ENCODE peak calls at places on chromosomes 5 and 9, in six cellular contexts. Y, D, Z, V, O and Q are unnamed samples. For H3K27me3, the result is how much of the 10 kb centered on the place peaks cover.

GRCh38 chr5:143128412-143129071 is 274.9 kb downstream of the NR3C1 start:
- DNase-seq in Y (no peak), D (no peak), Z (peak), V (no peak), O (no peak), Q (no peak)

GRCh38 chr9:106334081-106334480 is 528.9 kb upstream of the ZNF462 start:
- DNase-seq in Y (no peak), D (no peak), Z (no peak), V (no peak), O (no peak), Q (no peak)

GRCh38 chr5:369151-369939 is 47.8 kb downstream of the AHRR start:
- DNase-seq in Y (no peak), D (peak), Z (peak), V (no peak), O (peak), Q (no peak)

GRCh38 chr9:120927125-120928014 is 774 bp upstream of the TRAF1 start:
- DNase-seq in Y (no peak), D (peak), Z (no peak), V (no peak), O (no peak), Q (no peak)

GRCh38 chr9:129182625-129183494 is 4.8 kb upstream of the IER5L start:
- DNase-seq in Y (no peak), D (no peak), Z (no peak), V (no peak), O (no peak), Q (no peak)

GRCh38 chr5:181098642-181099452 is 32.1 kb downstream of the OR2V1 start:
- DNase-seq in Y (no peak), D (no peak), Z (no peak), V (no peak), O (no peak), Q (no peak)

GRCh38 chr9:117622347-117622746 is 81.9 kb upstream of the TLR4 start:
- DNase-seq in Y (no peak), D (no peak), Z (no peak), V (no peak), O (no peak), Q (no peak)

GRCh38 chr9:11874414-11874813 is 818.8 kb upstream of the TYRP1 start:
- DNase-seq in Y (no peak), D (no peak), Z (no peak), V (no peak), O (no peak), Q (no peak)

GRCh38 chr5:19044931-19045695 is 942.9 kb downstream of the CDH18 start:
- DNase-seq in Y (no peak), D (no peak), Z (no peak), V (no peak), O (no peak), Q (no peak)

GRCh38 chr5:5104550-5104949 is 35.6 kb upstream of the ADAMTS16 start:
- DNase-seq in Y (no peak), D (no peak), Z (no peak), V (no peak), O (no peak), Q (no peak)

DNA sequence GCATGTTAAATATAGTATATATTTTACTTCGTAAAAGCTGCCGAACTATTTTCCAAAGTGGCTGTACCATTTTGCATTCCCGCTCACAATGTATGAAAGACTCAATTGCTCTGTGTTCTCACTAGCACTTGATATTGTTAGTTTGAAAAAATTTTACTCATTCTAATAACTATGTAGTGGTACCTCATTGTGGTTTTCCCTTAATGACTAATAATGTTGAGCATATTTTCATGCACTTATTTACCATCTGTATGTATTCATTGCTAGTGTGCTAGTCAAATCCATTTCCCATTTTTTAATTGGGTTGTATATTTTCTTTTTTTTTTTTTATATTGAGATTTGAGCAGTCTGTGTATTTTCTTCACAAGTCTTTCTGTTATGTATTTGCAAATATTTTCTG is 58.4 kb downstream of the RANBP17 start:
- DNase-seq in Y (no peak), D (no peak), Z (no peak), V (no peak), O (peak), Q (no peak)
- H3K27me3 ChIP-seq in Y (under half), D (under half), Z (under half), V (under half), O (under half), Q (under half)

GRCh38 chr9:69760278-69760610 is 433 bp upstream of the PTAR1 start:
- DNase-seq in Y (no peak), D (no peak), Z (no peak), V (no peak), O (no peak), Q (no peak)
- TF ChIP-seq POLR2A in Y (no peak), D (no peak), Z (no peak), V (no peak), O (no peak), Q (no peak)

DNA sequence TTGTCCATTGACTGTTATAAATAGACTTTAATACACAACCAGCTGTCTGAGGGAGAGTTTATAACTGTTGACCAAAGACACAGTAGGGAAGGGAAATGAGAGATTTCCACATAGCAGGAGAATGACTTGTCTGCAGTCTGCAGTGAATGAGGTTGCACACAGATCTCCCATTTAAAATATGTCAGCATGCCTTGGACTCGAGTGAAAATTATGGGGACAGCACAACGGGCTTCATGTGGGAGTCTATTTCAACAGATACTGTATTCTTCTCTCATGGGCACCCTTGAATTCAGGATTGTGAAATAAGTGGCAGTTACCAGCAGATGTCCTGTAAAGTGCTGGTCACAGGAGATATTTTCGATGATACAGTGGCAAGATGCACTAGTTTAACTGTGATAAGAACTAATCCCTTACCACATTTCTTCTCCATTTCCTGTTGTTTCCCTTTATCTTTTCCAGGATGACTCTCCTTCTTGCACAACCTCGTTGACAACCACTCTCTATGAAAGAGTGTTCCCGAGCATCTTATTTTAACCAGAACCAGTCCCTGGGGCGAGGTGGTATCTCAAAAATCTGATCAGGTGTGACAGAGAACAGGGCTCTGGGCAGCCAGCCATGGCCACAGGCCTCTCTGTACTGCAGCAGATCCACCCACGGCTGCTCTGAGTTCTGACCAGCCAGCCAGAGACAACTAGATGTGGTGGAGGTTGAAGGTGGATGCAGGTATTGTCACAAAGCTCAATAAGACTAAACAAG is 51.5 kb upstream of the MAP3K1 start:
- DNase-seq in Y (no peak), D (no peak), Z (peak), V (peak), O (peak), Q (no peak)
- H3K27me3 ChIP-seq in Y (under half), D (under half), Z (under half), V (under half), O (under half), Q (under half)

DNA sequence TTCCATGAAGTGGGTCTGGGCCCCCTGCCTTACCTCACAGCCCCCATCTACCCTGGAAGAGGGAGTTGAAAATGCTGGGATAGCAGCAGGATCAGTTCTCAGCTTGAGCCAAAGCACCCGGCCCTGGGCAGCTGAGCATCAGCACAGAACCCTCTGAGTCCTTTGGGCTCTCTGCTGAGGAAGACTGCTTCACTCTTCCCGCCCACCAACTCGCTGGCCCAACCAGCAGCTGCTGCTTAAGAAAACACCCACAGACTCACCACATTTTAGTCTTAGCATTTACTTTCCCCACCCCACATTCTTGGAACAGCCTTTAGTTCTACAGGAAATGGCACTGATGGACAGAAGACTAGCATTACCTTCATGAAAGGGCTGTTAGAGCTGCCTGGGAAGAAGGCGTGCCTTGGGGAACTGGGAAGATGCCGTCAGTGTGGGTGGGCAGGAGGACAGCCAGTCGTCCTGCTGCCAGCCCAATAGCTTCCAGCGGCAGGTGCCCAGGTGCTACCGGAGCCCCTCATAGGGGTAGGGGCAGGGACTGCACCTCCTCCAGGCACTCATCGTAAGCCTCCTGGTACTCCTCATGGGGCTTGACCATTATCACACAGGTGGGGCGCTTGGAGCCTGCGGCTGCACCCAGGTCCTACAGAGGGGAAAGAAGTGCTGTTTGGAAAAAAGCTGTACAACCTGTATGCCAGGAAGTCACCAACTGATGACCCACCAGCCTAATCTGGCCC is 4.3 kb downstream of the NHP2 start:
- DNase-seq in Y (no peak), D (no peak), Z (no peak), V (no peak), O (peak), Q (no peak)
- TF ChIP-seq POLR2A in Y (no peak), D (no peak), Z (no peak), V (no peak), O (no peak), Q (no peak)

GRCh38 chr9:34600908-34601307 is 11.0 kb downstream of the RPP25L start:
- DNase-seq in Y (no peak), D (no peak), Z (peak), V (no peak), O (no peak), Q (no peak)
- H3K27me3 ChIP-seq in Y (under half), D (under half), Z (under half), V (under half), O (half or more), Q (under half)

GRCh38 chr5:173762930-173763329 is 125.2 kb upstream of the CPEB4 start:
- DNase-seq in Y (no peak), D (no peak), Z (no peak), V (no peak), O (no peak), Q (no peak)

GRCh38 chr5:173765030-173765644 is 123.0 kb upstream of the CPEB4 start:
- DNase-seq in Y (no peak), D (no peak), Z (no peak), V (no peak), O (no peak), Q (no peak)

GRCh38 chr5:173763410-173763809 is 124.7 kb upstream of the CPEB4 start:
- DNase-seq in Y (no peak), D (no peak), Z (no peak), V (no peak), O (no peak), Q (no peak)

GRCh38 chr5:173765661-173766060 is 122.5 kb upstream of the CPEB4 start:
- DNase-seq in Y (no peak), D (no peak), Z (no peak), V (no peak), O (no peak), Q (no peak)

DNA sequence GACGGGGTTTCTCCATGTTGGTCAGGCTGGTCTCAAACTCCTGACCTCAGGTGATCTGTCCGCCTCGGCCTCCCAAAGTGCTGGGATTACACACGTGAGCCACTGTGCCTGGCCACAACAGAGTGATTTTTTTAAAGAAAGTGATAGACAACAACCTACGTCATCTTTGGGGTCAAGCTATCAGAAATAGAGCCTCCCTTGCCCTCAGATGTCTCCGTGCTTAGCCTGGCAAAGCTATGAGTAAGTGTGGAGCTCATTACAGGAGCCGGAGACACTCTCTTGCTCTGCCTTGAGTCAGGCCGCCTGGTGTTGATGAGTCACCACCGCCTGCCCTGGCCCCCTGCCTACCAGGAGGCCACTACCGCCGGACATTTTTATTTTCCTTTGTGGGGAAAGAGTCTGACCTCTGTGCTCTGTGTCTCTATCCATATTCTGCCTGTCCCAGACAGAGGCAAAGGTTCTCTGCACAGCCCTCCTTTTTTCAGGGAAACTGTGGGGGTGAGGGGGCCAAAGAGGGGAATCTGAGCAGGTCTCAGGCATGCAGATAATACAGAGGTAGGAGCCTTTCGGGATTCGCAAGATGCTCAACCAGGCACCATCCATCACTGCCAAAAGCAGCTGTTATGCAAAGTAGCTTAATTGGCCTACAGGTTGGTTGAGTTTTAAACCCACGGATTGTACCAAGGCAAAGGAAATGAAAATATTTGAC is 123.7 kb upstream of the CPEB4 start:
- DNase-seq in Y (peak), D (peak), Z (peak), V (peak), O (peak), Q (peak)
- TF ChIP-seq POLR2A in Y (no peak), D (no peak), Z (no peak), V (no peak), O (no peak), Q (peak)

GRCh38 chr5:149324639-149325038 is 20.7 kb upstream of the GRPEL2 start:
- DNase-seq in Y (no peak), D (no peak), Z (no peak), V (no peak), O (no peak), Q (peak)
- H3K27me3 ChIP-seq in Y (under half), D (under half), Z (under half), V (under half), O (under half), Q (under half)

DNA sequence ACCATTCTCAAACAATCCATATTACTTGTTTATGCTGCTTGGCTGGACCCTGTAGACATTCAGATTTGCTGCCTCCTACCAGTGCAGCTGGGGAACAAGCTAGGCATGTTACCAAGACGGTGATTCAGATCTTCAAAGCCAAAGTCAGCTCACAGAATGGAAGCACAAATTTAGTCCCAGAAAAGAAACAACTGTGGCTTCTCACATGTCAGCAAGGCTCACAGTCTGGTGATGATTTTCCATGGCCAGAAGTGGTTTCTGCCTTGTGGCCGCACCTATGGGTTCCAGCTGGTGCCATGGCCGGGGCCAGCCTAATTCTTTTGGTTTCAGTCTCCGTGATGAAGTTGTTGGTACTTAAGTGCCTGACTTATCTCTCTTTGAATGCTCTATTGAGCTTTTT is 182.2 kb downstream of the TMC1 start:
- DNase-seq in Y (no peak), D (no peak), Z (no peak), V (no peak), O (peak), Q (no peak)
- TF ChIP-seq POLR2A in Y (no peak), D (no peak), Z (no peak), V (no peak), O (no peak), Q (no peak)

GRCh38 chr9:105053209-105053652 is 125.3 kb upstream of the ABCA1 start:
- DNase-seq in Y (no peak), D (no peak), Z (no peak), V (peak), O (peak), Q (no peak)

GRCh38 chr9:105054488-105054887 is 126.5 kb upstream of the ABCA1 start:
- DNase-seq in Y (no peak), D (peak), Z (no peak), V (peak), O (peak), Q (no peak)

GRCh38 chr9:105050296-105050695 is 122.3 kb upstream of the ABCA1 start:
- DNase-seq in Y (no peak), D (no peak), Z (no peak), V (no peak), O (peak), Q (no peak)

GRCh38 chr9:105052346-105052745 is 124.4 kb upstream of the ABCA1 start:
- DNase-seq in Y (no peak), D (no peak), Z (no peak), V (no peak), O (no peak), Q (no peak)

GRCh38 chr9:105051897-105052296 is 123.9 kb upstream of the ABCA1 start:
- DNase-seq in Y (no peak), D (no peak), Z (no peak), V (no peak), O (no peak), Q (no peak)
- H3K27me3 ChIP-seq in Y (under half), D (under half), Z (under half), V (under half), O (under half), Q (under half)

GRCh38 chr5:119452373-119453044 is at the start of gene HSD17B4:
- DNase-seq in Y (peak), D (peak), Z (peak), V (peak), O (peak), Q (peak)
- TF ChIP-seq POLR2A in Y (peak), D (peak), Z (peak), V (peak), O (no peak), Q (peak)